ENCODE peak calls at places on chromosomes 3 and 15, in ten cellular contexts. S, P, H, L, J, Y, M, R, C and I are unnamed samples.

GRCh38 chr3:177418787-177419186 is 221.5 kb upstream of the TBL1XR1 start:
- DNase-seq in S (no peak), P (no peak), H (no peak), L (no peak), J (no peak), Y (no peak), M (no peak), R (no peak), C (no peak), I (no peak)

GRCh38 chr15:95176794-95177577 is 945.6 kb downstream of the MCTP2 start:
- DNase-seq in S (no peak), P (no peak), H (no peak), L (no peak), J (no peak), Y (no peak), M (no peak), R (no peak), C (no peak), I (no peak)

GRCh38 chr3:177512945-177513671 is 315.8 kb upstream of the TBL1XR1 start:
- DNase-seq in S (no peak), P (no peak), H (no peak), L (no peak), J (no peak), Y (no peak), M (no peak), R (no peak), C (no peak), I (no peak)

GRCh38 chr3:117589454-117589853 is 879.9 kb downstream of the TUSC7 start:
- DNase-seq in S (no peak), P (no peak), H (no peak), L (peak), J (peak), Y (no peak), M (no peak), R (no peak), C (no peak), I (no peak)

GRCh38 chr15:78056714-78057269 is 20.7 kb downstream of the TBC1D2B start:
- DNase-seq in S (no peak), P (no peak), H (no peak), L (no peak), J (no peak), Y (no peak), M (no peak), R (no peak), C (no peak), I (no peak)

GRCh38 chr3:39980021-39980420 is 170.6 kb downstream of the MYRIP start:
- DNase-seq in S (no peak), P (no peak), H (no peak), L (no peak), J (no peak), Y (no peak), M (no peak), R (no peak), C (no peak), I (no peak)

GRCh38 chr3:105402287-105402801 is 35.6 kb downstream of the ALCAM start:
- DNase-seq in S (no peak), P (no peak), H (no peak), L (no peak), J (no peak), Y (peak), M (no peak), R (no peak), C (peak), I (no peak)

GRCh38 chr15:83092309-83092976 is 15.0 kb upstream of the TM6SF1 start:
- DNase-seq in S (peak), P (no peak), H (no peak), L (no peak), J (no peak), Y (no peak), M (peak), R (no peak), C (no peak), I (no peak)

GRCh38 chr3:10933021-10933420 is 59.5 kb upstream of the SLC6A1 start:
- DNase-seq in S (no peak), P (no peak), H (no peak), L (no peak), J (no peak), Y (no peak), M (no peak), R (no peak), C (no peak), I (no peak)

GRCh38 chr15:41568350-41569017 is 9.5 kb downstream of the TYRO3 start:
- DNase-seq in S (peak), P (no peak), H (no peak), L (no peak), J (no peak), Y (no peak), M (peak), R (no peak), C (peak), I (no peak)

GRCh38 chr3:169665264-169666078 is 2.0 kb upstream of the MECOM start:
- DNase-seq in S (no peak), P (no peak), H (no peak), L (no peak), J (no peak), Y (no peak), M (no peak), R (no peak), C (no peak), I (no peak)

GRCh38 chr3:12730511-12731234 is 28.4 kb downstream of the TMEM40 start:
- DNase-seq in S (no peak), P (no peak), H (no peak), L (no peak), J (no peak), Y (no peak), M (no peak), R (no peak), C (peak), I (no peak)

GRCh38 chr3:10702961-10703740 is 112.9 kb upstream of the SLC6A11 start:
- DNase-seq in S (no peak), P (peak), H (no peak), L (no peak), J (no peak), Y (no peak), M (no peak), R (no peak), C (no peak), I (no peak)

GRCh38 chr3:171121801-171122200 is 95.3 kb upstream of the SLC2A2 start:
- DNase-seq in S (no peak), P (no peak), H (no peak), L (no peak), J (no peak), Y (no peak), M (no peak), R (no peak), C (no peak), I (no peak)

GRCh38 chr3:126659915-126660886 is 5.3 kb upstream of the TXNRD3 start:
- DNase-seq in S (no peak), P (no peak), H (no peak), L (no peak), J (no peak), Y (no peak), M (no peak), R (no peak), C (no peak), I (no peak)

GRCh38 chr3:51735039-51735438 is 28.2 kb downstream of the GRM2 start:
- DNase-seq in S (no peak), P (no peak), H (no peak), L (no peak), J (no peak), Y (no peak), M (no peak), R (no peak), C (no peak), I (no peak)

GRCh38 chr3:153138267-153139210 is 23.5 kb upstream of the RAP2B start:
- DNase-seq in S (peak), P (no peak), H (peak), L (no peak), J (no peak), Y (peak), M (peak), R (peak), C (peak), I (peak)

GRCh38 chr15:24676431-24676830 is 856 bp downstream of the NPAP1 start:
- DNase-seq in S (no peak), P (no peak), H (no peak), L (no peak), J (no peak), Y (no peak), M (no peak), R (no peak), C (no peak), I (no peak)

GRCh38 chr3:111589303-111590095 is 5.6 kb downstream of the ZBED2 start:
- DNase-seq in S (no peak), P (no peak), H (no peak), L (no peak), J (no peak), Y (no peak), M (no peak), R (no peak), C (no peak), I (no peak)

GRCh38 chr3:124963755-124964154 is 29.2 kb upstream of the MUC13 start:
- DNase-seq in S (no peak), P (no peak), H (no peak), L (no peak), J (no peak), Y (no peak), M (no peak), R (no peak), C (no peak), I (no peak)

GRCh38 chr15:98746375-98746679 is 98.0 kb downstream of the IGF1R start:
- DNase-seq in S (no peak), P (no peak), H (no peak), L (no peak), J (no peak), Y (no peak), M (no peak), R (no peak), C (no peak), I (no peak)

GRCh38 chr3:42667096-42667522 is 13.6 kb downstream of the ZBTB47 start:
- DNase-seq in S (peak), P (no peak), H (no peak), L (no peak), J (no peak), Y (no peak), M (no peak), R (no peak), C (no peak), I (no peak)

GRCh38 chr15:53110999-53111398 is 320.9 kb upstream of the ONECUT1 start:
- DNase-seq in S (no peak), P (no peak), H (no peak), L (no peak), J (no peak), Y (no peak), M (no peak), R (no peak), C (no peak), I (no peak)

GRCh38 chr3:63351159-63352007 is 73.3 kb downstream of the SYNPR start:
- DNase-seq in S (no peak), P (peak), H (peak), L (peak), J (peak), Y (peak), M (peak), R (no peak), C (peak), I (no peak)

GRCh38 chr15:64092864-64093626 is 593 bp downstream of the CIAO2A start:
- DNase-seq in S (peak), P (no peak), H (no peak), L (peak), J (peak), Y (no peak), M (peak), R (peak), C (peak), I (no peak)

GRCh38 chr3:43365601-43366305 is 79.4 kb downstream of the SNRK start:
- DNase-seq in S (no peak), P (no peak), H (no peak), L (no peak), J (no peak), Y (no peak), M (no peak), R (no peak), C (no peak), I (no peak)

GRCh38 chr3:61181874-61182273 is 69.4 kb downstream of the FHIT start:
- DNase-seq in S (no peak), P (no peak), H (no peak), L (no peak), J (peak), Y (peak), M (peak), R (no peak), C (peak), I (no peak)